ENCODE peak calls at places on chromosome 9, in seven cellular contexts. W is cardiac muscle cell, U is endothelial cell of umbilical vein, I is adipocyte, H is body of pancreas, J is colonic mucosa, V is tibial nerve. X is an unnamed sample.

GRCh38 chr9:94937214-94937903 is 210.9 kb downstream of the AOPEP start:
- DNase-seq in W (peak; percentile 92), U (peak; percentile 84), I (peak; percentile 93), H (no peak), J (no peak), V (no peak), X (no peak)

GRCh38 chr9:72979405-72980100 is 26.7 kb upstream of the ALDH1A1 start:
- DNase-seq in W (no peak), U (no peak), I (peak; percentile 7), H (no peak), J (no peak), V (no peak), X (no peak)

GRCh38 chr9:133553123-133553522 is 18.6 kb downstream of the ADAMTSL2 start:
- DNase-seq in W (no peak), U (no peak), I (no peak), H (no peak), J (no peak), V (no peak), X (no peak)

GRCh38 chr9:117704024-117704575 is at the start of gene TLR4:
- DNase-seq in W (peak; percentile 90), U (peak; percentile 99), I (peak; percentile 79), H (no peak), J (peak; percentile 60), V (peak; percentile 61), X (no peak)

GRCh38 chr9:16726718-16727451 is 143.6 kb downstream of the BNC2 start:
- DNase-seq in W (peak; percentile 97), U (peak; percentile 84), I (peak; percentile 90), H (peak; percentile 50), J (peak; percentile 50), V (peak; percentile 72), X (no peak)

GRCh38 chr9:68730570-68731227 is 25.7 kb downstream of the PIP5K1B start:
- DNase-seq in W (no peak), U (no peak), I (no peak), H (no peak), J (no peak), V (no peak), X (no peak)

GRCh38 chr9:119322137-119322695 is 47.0 kb downstream of the BRINP1 start:
- DNase-seq in W (no peak), U (no peak), I (no peak), H (no peak), J (no peak), V (no peak), X (no peak)

GRCh38 chr9:87214991-87215390 is 267.7 kb upstream of the GAS1 start:
- DNase-seq in W (no peak), U (no peak), I (no peak), H (no peak), J (no peak), V (no peak), X (no peak)

GRCh38 chr9:134171316-134172197 is 7.2 kb upstream of the RNU6ATAC start:
- DNase-seq in W (peak; percentile 72), U (no peak), I (peak; percentile 88), H (no peak), J (no peak), V (peak; percentile 55), X (no peak)

GRCh38 chr9:82168585-82168984 is 180.0 kb downstream of the SPATA31D1 start:
- DNase-seq in W (no peak), U (no peak), I (no peak), H (no peak), J (no peak), V (no peak), X (no peak)

GRCh38 chr9:20209421-20210340 is 412.6 kb downstream of the MLLT3 start:
- DNase-seq in W (no peak), U (no peak), I (no peak), H (no peak), J (no peak), V (no peak), X (peak; percentile 55)

GRCh38 chr9:128115187-128116103 is 12.1 kb downstream of the PTGES2 start:
- DNase-seq in W (no peak), U (no peak), I (no peak), H (peak; percentile 89), J (peak; percentile 95), V (peak; percentile 3), X (peak; percentile 43)

GRCh38 chr9:92669527-92669889 is 423 bp downstream of the IPPK start:
- DNase-seq in W (no peak), U (peak; percentile 45), I (peak; percentile 74), H (peak; percentile 35), J (peak; percentile 51), V (no peak), X (no peak)

GRCh38 chr9:121734465-121734864 is 83.0 kb downstream of the DAB2IP start:
- DNase-seq in W (no peak), U (no peak), I (peak; percentile 31), H (no peak), J (no peak), V (no peak), X (no peak)

GRCh38 chr9:91530829-91531228 is 107.2 kb upstream of the NFIL3 start:
- DNase-seq in W (peak; percentile 57), U (no peak), I (peak; percentile 49), H (no peak), J (no peak), V (no peak), X (no peak)

GRCh38 chr9:95907794-95908193 is 32.3 kb downstream of the ERCC6L2 start:
- DNase-seq in W (no peak), U (no peak), I (no peak), H (no peak), J (no peak), V (no peak), X (no peak)

GRCh38 chr9:75083188-75083976 is 4.6 kb downstream of the NMRK1 start:
- DNase-seq in W (no peak), U (no peak), I (no peak), H (peak; percentile 53), J (peak; percentile 76), V (no peak), X (peak; percentile 38)

GRCh38 chr9:3244963-3245653 is 280.7 kb downstream of the RFX3 start:
- DNase-seq in W (peak; percentile 21), U (no peak), I (no peak), H (no peak), J (no peak), V (no peak), X (no peak)

GRCh38 chr9:131299346-131299745 is 9.8 kb downstream of the PLPP7 start:
- DNase-seq in W (no peak), U (no peak), I (no peak), H (no peak), J (no peak), V (no peak), X (no peak)

GRCh38 chr9:86187121-86187520 is 72.3 kb downstream of the C9orf153 start:
- DNase-seq in W (no peak), U (no peak), I (no peak), H (no peak), J (no peak), V (no peak), X (no peak)

GRCh38 chr9:23850242-23851023 is 24.4 kb upstream of the ELAVL2 start:
- DNase-seq in W (no peak), U (no peak), I (peak; percentile 16), H (no peak), J (no peak), V (no peak), X (no peak)

GRCh38 chr9:14865206-14865605 is 45.0 kb downstream of the FREM1 start:
- DNase-seq in W (no peak), U (no peak), I (no peak), H (no peak), J (no peak), V (no peak), X (no peak)

GRCh38 chr9:126456396-126456795 is 129.8 kb downstream of the MVB12B start:
- DNase-seq in W (peak; percentile 20), U (no peak), I (no peak), H (no peak), J (no peak), V (no peak), X (no peak)

GRCh38 chr9:126403451-126403850 is 76.8 kb downstream of the MVB12B start:
- DNase-seq in W (no peak), U (no peak), I (peak; percentile 23), H (no peak), J (no peak), V (no peak), X (no peak)

GRCh38 chr9:136339173-136339957 is 12.0 kb downstream of the GPSM1 start:
- DNase-seq in W (peak; percentile 70), U (peak; percentile 49), I (peak; percentile 56), H (peak; percentile 90), J (peak; percentile 74), V (peak; percentile 48), X (peak; percentile 30)

GRCh38 chr9:74803366-74804017 is 84.2 kb downstream of the TRPM6 start:
- DNase-seq in W (no peak), U (no peak), I (no peak), H (no peak), J (peak; percentile 33), V (no peak), X (no peak)

GRCh38 chr9:124781967-124782660 is 5.2 kb downstream of the OLFML2A start:
- DNase-seq in W (no peak), U (no peak), I (no peak), H (peak; percentile 4), J (no peak), V (no peak), X (no peak)

GRCh38 chr9:121434946-121435345 is 64.7 kb downstream of the GGTA1 start:
- DNase-seq in W (peak; percentile 74), U (no peak), I (peak; percentile 45), H (no peak), J (no peak), V (no peak), X (no peak)

GRCh38 chr9:104831681-104832080 is 67.8 kb downstream of the NIPSNAP3B start:
- DNase-seq in W (no peak), U (no peak), I (peak; percentile 45), H (no peak), J (no peak), V (no peak), X (no peak)

DNA sequence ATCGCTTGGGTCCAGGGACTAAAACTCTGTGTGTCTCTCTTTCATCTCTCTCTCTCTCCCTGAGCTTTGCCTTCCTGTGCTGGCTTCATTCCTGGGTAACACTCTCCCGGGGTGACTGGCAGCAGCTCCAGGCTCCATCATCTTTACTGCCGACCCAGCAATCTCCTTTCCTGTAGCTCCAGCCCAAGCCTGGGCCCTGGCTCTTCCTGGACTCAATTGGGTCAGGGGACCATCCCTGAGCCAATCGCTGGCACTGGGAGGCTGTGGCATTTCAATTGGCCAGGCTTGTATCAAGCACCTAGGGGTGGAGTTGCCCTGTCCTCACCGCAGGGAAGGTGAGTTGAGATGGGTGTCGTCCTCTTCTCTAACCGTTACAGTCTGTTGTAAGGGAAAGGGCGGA is 31.9 kb downstream of the FAM240B start:
- DNase-seq in W (no peak), U (no peak), I (no peak), H (no peak), J (no peak), V (no peak), X (no peak)
- H3K4me3 ChIP-seq in W (no peak overlapping the region), U (no peak overlapping the region), I (no peak overlapping the region), H (no peak overlapping the region), J (peak overlapping the region; percentile 18), V (no peak overlapping the region), X (no peak overlapping the region)

GRCh38 chr9:36864491-36865410 is 169.3 kb downstream of the PAX5 start:
- DNase-seq in W (no peak), U (no peak), I (no peak), H (no peak), J (no peak), V (no peak), X (no peak)
- H3K27me3 ChIP-seq in W (peaks cover 35% of the 10 kb centered on the region), U (peaks cover 23% of the 10 kb centered on the region), I (peaks cover 80% of the 10 kb centered on the region), H (no peaks in the 10 kb centered on the region), J (no peaks in the 10 kb centered on the region), V (no peaks in the 10 kb centered on the region), X (no peaks in the 10 kb centered on the region)

GRCh38 chr9:129607026-129607397 is 13.9 kb downstream of the C9orf50 start:
- DNase-seq in W (no peak), U (no peak), I (no peak), H (no peak), J (no peak), V (no peak), X (no peak)
- H3K4me3 ChIP-seq in W (no peak overlapping the region), U (no peak overlapping the region), I (no peak overlapping the region), H (no peak overlapping the region), J (no peak overlapping the region), V (no peak overlapping the region), X (no peak overlapping the region)

GRCh38 chr9:61634192-61634591 is 444.4 kb downstream of the SPATA31A7 start:
- DNase-seq in W (no peak), U (no peak), I (no peak), H (no peak), J (no peak), V (no peak), X (no peak)
- H3K27me3 ChIP-seq in W (no peaks in the 10 kb centered on the region), U (no peaks in the 10 kb centered on the region), I (no peaks in the 10 kb centered on the region), H (no peaks in the 10 kb centered on the region), J (no peaks in the 10 kb centered on the region), V (no peaks in the 10 kb centered on the region), X (no peaks in the 10 kb centered on the region)